ENCODE peak calls at places on chromosomes 3 and 15, in six cellular contexts. H is upper lobe of right lung, Q is WTC11, P is foreskin fibroblast, N is nephron progenitor cell, Y is B cell. X is an unnamed sample.

GRCh38 chr3:146577662-146578061 is 27.5 kb downstream of the PLSCR5 start:
- DNase-seq in N (no peak), P (peak; percentile 42), H (no peak), Q (no peak), Y (no peak), X (no peak)

GRCh38 chr3:24344784-24345439 is 149.7 kb downstream of the THRB start:
- DNase-seq in Q (no peak), N (no peak), P (no peak), H (no peak), Y (no peak), X (no peak)

GRCh38 chr3:12706504-12707253 is 42.8 kb upstream of the RAF1 start:
- DNase-seq in P (peak; percentile 56), Q (peak; percentile 78), H (no peak), N (peak; percentile 38), Y (peak; percentile 73), X (peak; percentile 72)

GRCh38 chr3:60010778-60011177 is 961.0 kb upstream of the CFAP20DC start:
- DNase-seq in Y (peak; percentile 42), H (no peak), P (no peak), N (no peak), Q (no peak), X (no peak)

GRCh38 chr3:94115482-94115881 is 52.6 kb downstream of the NSUN3 start:
- DNase-seq in H (no peak), Y (no peak), Q (no peak), N (no peak), P (peak; percentile 18), X (no peak)

GRCh38 chr3:49701388-49702077 is 12.2 kb downstream of the RNF123 start:
- DNase-seq in Q (peak; percentile 85), H (no peak), Y (no peak), P (no peak), N (peak; percentile 43), X (no peak)

GRCh38 chr3:73490453-73491311 is 134.1 kb downstream of the PDZRN3 start:
- DNase-seq in H (no peak), N (peak; percentile 44), P (no peak), Q (peak; percentile 42), Y (no peak), X (no peak)

GRCh38 chr15:88257311-88257901 is 867 bp upstream of the NTRK3 start:
- DNase-seq in Y (no peak), P (no peak), Q (peak; percentile 43), N (peak; percentile 26), H (peak; percentile 55), X (no peak)

GRCh38 chr3:151315136-151315535 is 1.5 kb downstream of the GPR87 start:
- DNase-seq in Y (no peak), P (no peak), Q (no peak), N (no peak), H (no peak), X (no peak)

GRCh38 chr3:52527039-52527731 is 6.5 kb downstream of the NT5DC2 start:
- DNase-seq in N (no peak), P (peak; percentile 53), H (peak; percentile 69), Q (peak; percentile 5), Y (no peak), X (peak; percentile 38)

GRCh38 chr3:23874359-23875120 is 42.2 kb downstream of the NKIRAS1 start:
- DNase-seq in N (no peak), Q (no peak), Y (no peak), H (no peak), P (peak; percentile 59), X (no peak)

GRCh38 chr3:86969500-86970189 is 21.3 kb downstream of the VGLL3 start:
- DNase-seq in Q (peak; percentile 66), N (peak; percentile 23), H (no peak), Y (no peak), P (no peak), X (no peak)

GRCh38 chr3:32596926-32597369 is 26.3 kb upstream of the DYNC1LI1 start:
- DNase-seq in Q (no peak), P (no peak), N (no peak), Y (no peak), H (no peak), X (no peak)

GRCh38 chr15:92021765-92022164 is 168.3 kb downstream of the SLCO3A1 start:
- DNase-seq in Y (no peak), Q (no peak), N (no peak), H (no peak), P (no peak), X (no peak)

GRCh38 chr3:9401986-9402385 is 4.6 kb downstream of the SETD5 start:
- DNase-seq in Q (no peak), H (no peak), P (no peak), N (no peak), Y (no peak), X (no peak)

GRCh38 chr3:87900061-87900460 is 158.7 kb downstream of the CGGBP1 start:
- DNase-seq in Q (no peak), Y (no peak), P (no peak), N (no peak), H (no peak), X (no peak)

GRCh38 chr3:71304684-71305083 is 278.8 kb downstream of the FOXP1 start:
- DNase-seq in Q (no peak), H (no peak), P (peak; percentile 23), N (no peak), Y (no peak), X (no peak)

GRCh38 chr15:88003928-88004327 is 252.6 kb downstream of the NTRK3 start:
- DNase-seq in H (no peak), P (no peak), Q (no peak), N (no peak), Y (no peak), X (no peak)

GRCh38 chr3:132703733-132704132 is 18.5 kb downstream of the NPHP3 start:
- DNase-seq in Y (no peak), N (no peak), Q (no peak), P (no peak), H (no peak), X (no peak)

GRCh38 chr3:127105587-127105986 is 87.3 kb upstream of the PRR23E start:
- DNase-seq in H (no peak), N (no peak), P (no peak), Y (no peak), Q (no peak), X (no peak)

GRCh38 chr3:59133350-59133749 is 83.5 kb upstream of the CFAP20DC start:
- DNase-seq in Y (no peak), H (no peak), P (no peak), Q (no peak), N (no peak), X (no peak)

GRCh38 chr15:79922512-79923067 is 25.8 kb upstream of the MTHFS start:
- DNase-seq in Q (no peak), Y (no peak), P (no peak), H (no peak), N (no peak), X (no peak)

GRCh38 chr15:54884312-54884711 is 312.4 kb downstream of the RSL24D1 start:
- DNase-seq in Y (no peak), H (no peak), N (no peak), P (no peak), Q (no peak), X (no peak)

GRCh38 chr15:78398076-78398825 is 39.8 kb upstream of the IREB2 start:
- DNase-seq in Y (no peak), P (no peak), N (no peak), H (no peak), Q (no peak), X (no peak)

GRCh38 chr3:188049890-188050530 is 103.9 kb upstream of the LPP start:
- DNase-seq in N (no peak), P (no peak), H (no peak), Y (no peak), Q (no peak), X (no peak)

GRCh38 chr3:137050281-137050680 is 92.5 kb downstream of the IL20RB start:
- DNase-seq in H (no peak), Y (no peak), N (no peak), Q (no peak), P (no peak), X (no peak)

GRCh38 chr15:57398336-57398735 is 22.0 kb downstream of the CGNL1 start:
- DNase-seq in Q (no peak), N (no peak), P (no peak), Y (no peak), H (no peak), X (no peak)

GRCh38 chr15:47551079-47551478 is 166.2 kb upstream of the SEMA6D start:
- DNase-seq in H (no peak), Q (peak; percentile 43), P (no peak), N (peak; percentile 11), Y (no peak), X (no peak)

GRCh38 chr15:89406756-89407650 is 72.4 kb upstream of the POLG start:
- DNase-seq in P (no peak), N (no peak), Y (no peak), Q (peak; percentile 70), H (no peak), X (no peak)

DNA sequence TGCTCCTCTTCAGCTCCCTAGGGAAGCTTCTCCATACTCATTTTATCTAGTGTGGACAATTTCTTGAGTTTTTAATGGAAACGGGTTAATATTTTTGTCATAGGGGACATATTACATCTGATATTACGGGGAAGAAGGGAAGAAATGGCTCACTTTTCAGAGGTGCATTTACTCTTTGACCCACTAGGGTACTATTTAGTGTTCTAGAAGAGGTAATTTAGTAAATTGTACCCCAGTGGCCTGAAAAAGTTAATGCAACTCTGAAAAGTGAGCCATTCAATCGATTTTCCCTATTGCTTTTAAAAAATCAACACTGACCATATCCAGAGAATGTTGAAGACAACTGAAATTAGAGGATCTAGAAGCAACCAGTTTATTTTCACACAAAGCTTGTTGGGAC is 71.2 kb downstream of the MAP2K5 start:
- DNase-seq in N (no peak), P (no peak), Y (no peak), H (no peak), Q (no peak), X (no peak)
- TF ChIP-seq CTCF in N (peak; percentile 16), P (no peak), Y (no peak), H (no peak), Q (no peak), X (peak; percentile 25)

DNA sequence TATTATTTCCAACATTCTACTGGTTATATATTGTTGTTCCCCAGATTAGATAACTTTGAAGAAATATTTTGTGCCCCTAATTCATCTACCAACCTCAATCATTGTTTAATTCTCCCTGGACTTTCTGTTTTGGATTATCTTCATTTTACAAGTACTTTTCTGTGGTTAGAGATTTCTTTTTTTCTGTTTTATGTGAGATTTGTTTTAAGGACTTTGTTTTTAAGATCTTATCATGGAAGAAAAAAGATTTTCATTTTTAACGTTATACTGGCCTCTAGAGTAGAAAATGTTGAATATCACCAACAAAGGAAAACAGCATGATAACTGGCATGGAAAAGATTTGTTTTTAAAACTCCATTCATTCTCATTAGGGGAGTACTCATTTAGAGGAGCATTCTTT is 210.9 kb upstream of the KCNMB2 start:
- DNase-seq in P (no peak), Q (no peak), N (no peak), H (no peak), Y (no peak), X (no peak)
- TF ChIP-seq CTCF in P (peak; percentile 16), Q (no peak), N (peak; percentile 26), H (peak; percentile 50), Y (no peak), X (no peak)

DNA sequence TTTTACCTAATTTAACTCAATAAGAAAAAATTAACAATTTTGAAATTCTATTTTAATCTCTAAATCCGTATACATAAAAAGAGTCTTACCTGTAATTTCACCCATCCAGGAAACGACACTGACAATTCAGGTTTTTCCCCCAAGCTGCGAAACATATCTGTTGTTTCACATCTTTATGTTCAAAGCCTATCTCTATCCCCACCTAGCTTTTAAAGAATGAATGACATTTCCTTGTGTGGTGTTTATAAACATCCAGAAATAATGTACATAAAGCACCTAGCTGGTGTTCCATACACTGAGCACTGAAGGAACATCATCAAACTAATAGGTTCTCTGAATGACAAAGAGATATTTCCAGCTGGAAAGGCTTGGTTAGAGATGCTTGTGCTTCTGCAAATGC is 867.8 kb downstream of the SQOR start:
- DNase-seq in N (no peak), H (no peak), P (no peak), Y (no peak), Q (no peak), X (no peak)
- TF ChIP-seq CTCF in N (peak; percentile 40), H (no peak), P (peak; percentile 13), Y (no peak), Q (peak; percentile 24), X (no peak)

GRCh38 chr15:39834256-39834655 is 51.6 kb upstream of the FSIP1 start:
- DNase-seq in N (no peak), H (no peak), Y (no peak), P (peak; percentile 42), Q (no peak), X (no peak)
- TF ChIP-seq CTCF in N (no peak), H (no peak), Y (no peak), P (no peak), Q (no peak), X (no peak)